ENCODE peak calls at places on chromosomes 13 and 19, in six cellular contexts. R is IMR-90, C is cardiac muscle cell, Z is Peyer's patch, A is WTC11, G is heart right ventricle. D is an unnamed sample.
A peak's percentile ranks its signal among the peaks of the same experiment; 100 is the strongest.

GRCh38 chr19:3250675-3251074 is 26.2 kb downstream of the CELF5 start:
- DNase-seq in G (no peak), R (no peak), C (peak; percentile 25), A (peak; percentile 45), Z (no peak), D (no peak)

GRCh38 chr13:101875717-101876393 is 423.4 kb downstream of the ITGBL1 start:
- DNase-seq in Z (no peak), C (peak; percentile 3), A (no peak), G (no peak), R (peak; percentile 55), D (no peak)

GRCh38 chr19:14333101-14333871 is 48.0 kb upstream of the ADGRE5 start:
- DNase-seq in R (no peak), G (peak; percentile 16), C (peak; percentile 75), A (peak; percentile 60), Z (peak; percentile 72), D (no peak)

GRCh38 chr19:15836345-15836594 is 20.8 kb upstream of the OR10H1 start:
- DNase-seq in Z (no peak), G (no peak), R (peak; percentile 8), C (no peak), A (no peak), D (no peak)

GRCh38 chr19:29665826-29666633 is 769 bp downstream of the PLEKHF1 start:
- DNase-seq in G (peak; percentile 58), Z (no peak), C (peak; percentile 73), A (peak; percentile 64), R (peak; percentile 66), D (peak; percentile 93)

GRCh38 chr19:41344162-41344561 is 9.6 kb downstream of the TGFB1 start:
- DNase-seq in R (no peak), A (no peak), G (no peak), C (no peak), Z (no peak), D (no peak)

GRCh38 chr13:40609972-40610726 is 56.3 kb downstream of the FOXO1 start:
- DNase-seq in G (no peak), R (no peak), A (no peak), Z (no peak), C (no peak), D (no peak)

GRCh38 chr19:8367327-8368001 is 3.5 kb downstream of the ANGPTL4 start:
- DNase-seq in G (peak; percentile 90), R (peak; percentile 98), C (peak; percentile 100), Z (peak; percentile 78), A (peak; percentile 74), D (peak; percentile 73)

GRCh38 chr13:98571955-98572662 is 4.8 kb downstream of the STK24 start:
- DNase-seq in C (no peak), R (peak; percentile 47), G (no peak), Z (peak; percentile 79), A (no peak), D (no peak)

GRCh38 chr13:113616281-113616906 is 31.8 kb downstream of the TFDP1 start:
- DNase-seq in Z (no peak), G (no peak), R (peak; percentile 43), A (no peak), C (peak; percentile 84), D (no peak)

GRCh38 chr19:15251010-15251748 is 18.9 kb upstream of the EPHX3 start:
- DNase-seq in G (peak; percentile 76), R (peak; percentile 85), A (no peak), Z (no peak), C (peak; percentile 69), D (peak; percentile 61)

GRCh38 chr19:8413593-8413923 is 453 bp downstream of the MARCHF2 start:
- DNase-seq in Z (no peak), A (no peak), R (no peak), C (no peak), G (no peak), D (no peak)

GRCh38 chr19:10270616-10271394 is at the start of gene ICAM1:
- DNase-seq in G (peak; percentile 88), C (peak; percentile 95), Z (peak; percentile 75), A (peak; percentile 78), R (peak; percentile 66), D (peak; percentile 87)

GRCh38 chr19:44553478-44554171 is 24.1 kb upstream of the CEACAM20 start:
- DNase-seq in Z (no peak), G (no peak), A (no peak), C (no peak), R (no peak), D (no peak)

GRCh38 chr19:36577271-36577996 is 4.3 kb upstream of the ZNF529 start:
- DNase-seq in G (no peak), R (no peak), A (no peak), C (no peak), Z (no peak), D (no peak)

GRCh38 chr19:20279516-20279915 is 112.5 kb downstream of the ZNF486 start:
- DNase-seq in Z (no peak), G (no peak), R (no peak), A (no peak), C (no peak), D (no peak)

GRCh38 chr13:45194081-45194939 is 6.5 kb downstream of the KCTD4 start:
- DNase-seq in R (peak; percentile 34), C (peak; percentile 80), A (peak; percentile 41), Z (no peak), G (peak; percentile 39), D (peak; percentile 67)

GRCh38 chr13:103351035-103351828 is 285.0 kb upstream of the SLC10A2 start:
- DNase-seq in Z (no peak), C (peak; percentile 34), A (peak; percentile 17), R (no peak), G (peak; percentile 13), D (no peak)

GRCh38 chr13:26300140-26300539 is 46.2 kb downstream of the CDK8 start:
- DNase-seq in C (peak; percentile 64), G (no peak), A (no peak), Z (no peak), R (peak; percentile 86), D (no peak)

GRCh38 chr19:3167533-3168272 is 10.9 kb upstream of the S1PR4 start:
- DNase-seq in G (no peak), Z (no peak), A (no peak), R (no peak), C (no peak), D (no peak)

GRCh38 chr13:27466513-27466912 is 16.1 kb upstream of the MTIF3 start:
- DNase-seq in Z (no peak), R (no peak), A (no peak), G (no peak), C (no peak), D (no peak)

GRCh38 chr19:5063873-5064645 is 95.1 kb downstream of the KDM4B start:
- DNase-seq in G (no peak), A (no peak), Z (no peak), C (no peak), R (no peak), D (no peak)

GRCh38 chr13:107329991-107330390 is 762.1 kb upstream of the ARGLU1 start:
- DNase-seq in A (no peak), G (no peak), C (peak; percentile 22), Z (no peak), R (peak; percentile 34), D (no peak)

GRCh38 chr13:107764012-107764411 is 451.3 kb downstream of the LIG4 start:
- DNase-seq in G (no peak), A (no peak), C (no peak), R (no peak), Z (no peak), D (no peak)

GRCh38 chr19:38505958-38506357 is 72.5 kb downstream of the RYR1 start:
- DNase-seq in Z (no peak), R (no peak), C (no peak), A (no peak), G (no peak), D (no peak)

GRCh38 chr13:32019612-32020233 is 11.9 kb upstream of the FRY start:
- DNase-seq in A (peak; percentile 58), C (peak; percentile 90), R (peak; percentile 81), G (peak; percentile 58), Z (no peak), D (no peak)
- TF ChIP-seq CTCF in A (peak; percentile 56), C (peak; percentile 93), R (peak; percentile 84), G (peak; percentile 68), Z (peak; percentile 48), D (peak; percentile 60)

GRCh38 chr13:84571264-84571663 is 689.0 kb upstream of the SLITRK1 start:
- DNase-seq in A (no peak), G (no peak), Z (no peak), C (no peak), R (peak; percentile 0), D (no peak)
- TF ChIP-seq CTCF in A (no peak), G (no peak), Z (no peak), C (no peak), R (no peak), D (no peak)

GRCh38 chr19:52943134-52943883 is 19.4 kb downstream of the ZNF816 start:
- DNase-seq in G (no peak), Z (no peak), C (no peak), R (no peak), A (no peak), D (peak; percentile 51)

GRCh38 chr19:52945652-52946321 is 16.9 kb downstream of the ZNF816 start:
- DNase-seq in G (no peak), A (peak; percentile 63), Z (no peak), R (no peak), C (no peak), D (no peak)

GRCh38 chr19:52941941-52942370 is 18.7 kb upstream of the ZNF888 start:
- DNase-seq in C (peak; percentile 23), A (peak; percentile 45), G (peak; percentile 22), Z (peak; percentile 56), R (peak; percentile 20), D (peak; percentile 38)

GRCh38 chr19:52943884-52944643 is 18.6 kb downstream of the ZNF816 start:
- DNase-seq in Z (no peak), G (no peak), A (no peak), C (no peak), R (no peak), D (peak; percentile 16)

DNA sequence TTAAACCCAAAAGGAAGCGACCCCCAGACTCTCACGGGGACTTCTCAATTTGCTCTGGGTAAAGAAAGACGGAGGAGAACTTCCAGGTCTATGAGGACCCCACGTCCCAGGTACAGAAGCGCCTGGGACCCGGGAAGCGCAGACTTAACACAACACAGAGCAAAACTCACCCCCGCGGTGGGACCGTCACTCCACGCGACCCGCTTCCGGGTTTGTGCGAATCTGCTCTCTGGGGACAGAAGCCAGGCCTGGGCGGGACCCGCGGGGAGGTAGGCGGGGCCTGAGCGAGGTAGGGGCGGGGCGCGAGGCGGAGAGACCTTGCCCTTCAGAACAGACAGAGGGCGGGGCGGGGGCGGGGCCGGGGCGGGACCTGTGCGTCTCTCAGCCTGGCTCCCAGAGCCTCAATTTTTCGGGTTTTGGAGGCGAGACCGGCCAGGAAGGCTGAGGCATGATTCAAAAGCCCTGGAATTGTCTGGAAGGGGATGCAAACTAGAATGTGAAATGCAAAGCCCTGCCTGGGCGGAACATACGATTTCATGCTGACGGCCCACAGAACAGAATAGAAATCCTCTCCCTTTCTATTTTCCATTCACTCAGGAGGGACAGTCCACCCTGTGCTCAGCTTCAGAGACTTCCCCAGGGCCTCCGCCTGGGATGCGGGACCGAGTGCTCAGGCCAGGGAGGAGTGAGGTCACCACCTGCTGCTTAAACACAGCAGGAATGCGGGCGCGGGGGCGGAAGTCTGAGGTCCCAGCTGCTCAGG is 19.3 kb upstream of the ZNF888 start:
- DNase-seq in G (peak; percentile 92), R (peak; percentile 75), C (peak; percentile 86), A (peak; percentile 97), Z (peak; percentile 97), D (peak; percentile 89)
- TF ChIP-seq CTCF in G (no peak), R (no peak), C (no peak), A (no peak), Z (no peak), D (no peak)

DNA sequence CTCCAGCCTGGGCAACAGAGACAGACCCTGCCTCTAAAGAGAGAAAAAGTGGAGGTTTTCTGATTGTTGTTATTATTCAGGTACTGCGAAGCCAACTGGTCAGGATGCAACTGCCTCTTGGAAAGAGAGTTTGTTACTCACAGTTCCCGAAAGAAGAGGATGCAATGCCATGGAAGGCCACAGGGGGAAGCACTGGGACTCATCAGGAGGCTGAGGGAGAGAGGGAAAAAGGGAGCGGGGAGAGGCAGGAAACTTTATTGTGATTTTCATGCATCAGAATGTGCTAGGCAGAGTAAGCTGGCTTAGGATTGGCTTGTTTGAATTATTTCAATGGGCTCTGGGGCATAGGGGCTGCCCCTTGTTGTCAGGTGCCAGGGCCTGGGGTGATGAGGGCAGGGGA is 27.6 kb downstream of the MYO9B start:
- DNase-seq in G (no peak), C (peak; percentile 59), R (peak; percentile 45), Z (no peak), A (peak; percentile 70), D (no peak)
- TF ChIP-seq CTCF in G (no peak), C (peak; percentile 67), R (peak; percentile 50), Z (peak; percentile 41), A (peak; percentile 79), D (no peak)

D was measured in tibial artery.